ENCODE peak calls at places on chromosomes 1 and 21, in four cellular contexts. O is GM12878, H is K562, V is HepG2. J is an unnamed sample.

GRCh38 chr21:46154155-46154954 is 1.0 kb downstream of the FTCD start:
- DNase-seq in V (no peak), H (no peak), O (no peak), J (no peak)

GRCh38 chr1:163093579-163093978 is 24.4 kb downstream of the RGS4 start:
- DNase-seq in H (no peak), V (no peak), O (no peak), J (no peak)

GRCh38 chr1:162276493-162276892 is 100.2 kb downstream of the SPATA46 start:
- DNase-seq in H (no peak), O (no peak), V (peak), J (no peak)

GRCh38 chr1:247536340-247536739 is at the start of gene OR2C3:
- DNase-seq in V (no peak), H (no peak), O (no peak), J (no peak)

GRCh38 chr1:195075973-195076372 is 1532.3 kb downstream of the KCNT2 start:
- DNase-seq in H (no peak), O (no peak), V (no peak), J (no peak)

GRCh38 chr1:204186597-204186996 is 9.7 kb downstream of the KISS1 start:
- DNase-seq in H (no peak), O (no peak), V (no peak), J (no peak)

GRCh38 chr1:3857791-3858129 is 484 bp downstream of the DFFB start:
- DNase-seq in V (no peak), H (peak), O (no peak), J (no peak)

GRCh38 chr1:222896630-222897526 is 82.0 kb downstream of the DISP1 start:
- DNase-seq in O (no peak), H (no peak), V (no peak), J (no peak)

GRCh38 chr21:41548781-41549180 is 40.8 kb upstream of the TMPRSS2 start:
- DNase-seq in H (no peak), V (no peak), O (no peak), J (no peak)

GRCh38 chr1:242005866-242006565 is 7.1 kb upstream of the MAP1LC3C start:
- DNase-seq in O (no peak), V (no peak), H (no peak), J (no peak)

GRCh38 chr1:116483481-116484309 is 87.1 kb downstream of the CD58 start:
- DNase-seq in H (no peak), O (no peak), V (no peak), J (no peak)

GRCh38 chr1:53556657-53557227 is 97.5 kb downstream of the DMRTB1 start:
- DNase-seq in V (no peak), O (no peak), H (no peak), J (no peak)

GRCh38 chr1:243559575-243560172 is 290.4 kb downstream of the AKT3 start:
- DNase-seq in O (no peak), H (no peak), V (no peak), J (no peak)

GRCh38 chr1:15525043-15525958 is 1.3 kb upstream of the CASP9 start:
- DNase-seq in O (peak), V (peak), H (peak), J (peak)

DNA sequence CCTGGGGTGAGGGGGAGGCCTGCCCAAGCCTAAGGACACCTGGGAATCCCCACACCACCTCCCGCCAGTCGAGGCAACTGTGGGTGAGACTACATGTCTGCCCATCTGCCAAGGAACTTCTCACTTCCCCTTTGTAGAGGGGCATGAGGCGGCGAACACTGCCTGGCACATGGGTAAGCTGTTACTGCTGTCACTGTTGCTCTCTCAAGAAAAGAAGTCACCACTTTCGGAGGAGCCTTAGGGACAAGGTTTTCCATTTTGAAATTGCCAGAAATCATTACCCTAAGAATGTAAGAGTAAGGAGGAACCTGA is 23.4 kb downstream of the SLC2A1 start:
- DNase-seq in V (no peak), H (no peak), O (no peak), J (no peak)
- TF ChIP-seq USF2 in V (no peak), H (no peak), O (no peak), J (no peak)

GRCh38 chr1:104463126-104463697 is 713.5 kb downstream of the AMY1C start:
- DNase-seq in H (no peak), V (no peak), O (no peak), J (no peak)

GRCh38 chr1:104468282-104468681 is 718.6 kb downstream of the AMY1C start:
- DNase-seq in O (no peak), H (no peak), V (peak), J (no peak)

GRCh38 chr1:104466068-104466467 is 716.4 kb downstream of the AMY1C start:
- DNase-seq in O (no peak), V (no peak), H (no peak), J (no peak)

GRCh38 chr1:104467590-104467989 is 717.9 kb downstream of the AMY1C start:
- DNase-seq in H (no peak), O (peak), V (no peak), J (no peak)
- TF ChIP-seq SP1 in H (no peak), O (no peak), V (no peak), J (no peak)

GRCh38 chr1:153534933-153535663 is 693 bp downstream of the S100A6 start:
- DNase-seq in H (no peak), V (no peak), O (no peak), J (no peak)

GRCh38 chr1:153534226-153534932 is 1.4 kb downstream of the S100A6 start:
- DNase-seq in V (no peak), O (no peak), H (no peak), J (no peak)

GRCh38 chr1:153532769-153533599 is 2.8 kb downstream of the S100A6 start:
- DNase-seq in O (no peak), H (peak), V (peak), J (peak)

GRCh38 chr1:153532161-153532560 is 3.6 kb downstream of the S100A6 start:
- DNase-seq in V (no peak), H (no peak), O (no peak), J (no peak)

GRCh38 chr1:153533689-153534201 is 2.0 kb downstream of the S100A6 start:
- DNase-seq in V (peak), O (no peak), H (peak), J (no peak)
- TF ChIP-seq NR2C2 in V (no peak), O (no peak), H (no peak), J (no peak)

GRCh38 chr1:179017383-179018326 is 8.0 kb upstream of the FAM20B start:
- DNase-seq in H (peak), O (no peak), V (peak), J (no peak)
- TF ChIP-seq USF2 in H (no peak), O (no peak), V (no peak), J (no peak)

DNA sequence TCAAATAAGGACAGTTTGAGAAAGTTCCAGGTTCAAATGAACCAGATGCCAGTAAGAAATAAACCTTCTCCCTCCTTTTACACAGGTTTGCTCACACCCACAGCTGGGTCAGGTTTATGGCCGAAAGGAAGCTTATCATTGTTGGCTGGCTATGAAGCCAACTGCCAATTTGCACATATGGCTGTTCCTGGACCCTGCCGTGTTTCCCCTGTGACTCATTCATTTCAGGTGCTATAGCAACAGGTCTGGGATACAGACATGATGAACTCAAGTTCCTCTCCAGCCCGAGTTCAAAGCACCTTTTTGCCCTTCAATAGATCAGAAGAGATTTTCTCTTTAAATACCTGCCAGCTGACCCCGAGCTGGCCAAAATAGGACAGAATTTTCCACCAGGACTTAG is 134.4 kb upstream of the SMYD2 start:
- DNase-seq in V (peak), H (no peak), O (no peak), J (no peak)
- TF ChIP-seq SP1 in V (no peak), H (no peak), O (no peak), J (no peak)

J was measured in WTC11.